ENCODE peak calls at places on chromosomes 2 and 18, in five cellular contexts. S is H1, H is HepG2, M is SK-N-SH, Q is GM12878. Z is an unnamed sample.

GRCh38 chr18:42274488-42275137 is 319.6 kb downstream of the PIK3C3 start:
- DNase-seq in S (no peak), H (peak; percentile 62), M (peak; percentile 54), Q (no peak), Z (no peak)

GRCh38 chr18:48836806-48837615 is 113.8 kb downstream of the SMAD7 start:
- DNase-seq in S (no peak), H (no peak), M (no peak), Q (no peak), Z (no peak)

GRCh38 chr2:104938226-104938941 is 84.5 kb downstream of the POU3F3 start:
- DNase-seq in S (no peak), H (no peak), M (no peak), Q (peak; percentile 13), Z (no peak)

GRCh38 chr2:30514134-30514860 is 67.3 kb downstream of the LCLAT1 start:
- DNase-seq in S (no peak), H (peak; percentile 15), M (peak; percentile 62), Q (no peak), Z (peak; percentile 17)

GRCh38 chr2:217785544-217786045 is 217.2 kb downstream of the TNS1 start:
- DNase-seq in S (peak; percentile 96), H (peak; percentile 55), M (peak; percentile 90), Q (no peak), Z (peak; percentile 68)

GRCh38 chr2:26757873-26758789 is 6.0 kb upstream of the SLC35F6 start:
- DNase-seq in S (no peak), H (peak; percentile 92), M (peak; percentile 5), Q (peak; percentile 73), Z (no peak)

GRCh38 chr2:216866515-216867095 is 6.7 kb upstream of the TNP1 start:
- DNase-seq in S (no peak), H (no peak), M (no peak), Q (no peak), Z (no peak)

GRCh38 chr18:6929370-6930102 is 188.1 kb downstream of the LAMA1 start:
- DNase-seq in S (peak; percentile 76), H (no peak), M (no peak), Q (no peak), Z (peak; percentile 92)

GRCh38 chr2:197499594-197500502 is at the start of the genes HSPD1 and HSPE1:
- DNase-seq in S (peak; percentile 95), H (peak; percentile 100), M (peak; percentile 98), Q (peak; percentile 97), Z (peak; percentile 97)

GRCh38 chr18:32879497-32879896 is 106.7 kb upstream of the KLHL14 start:
- DNase-seq in S (no peak), H (peak; percentile 2), M (no peak), Q (no peak), Z (no peak)

GRCh38 chr2:203565076-203565475 is 30.0 kb upstream of the RAPH1 start:
- DNase-seq in S (no peak), H (no peak), M (peak; percentile 28), Q (no peak), Z (no peak)

GRCh38 chr2:23404426-23404825 is 19.4 kb downstream of the KLHL29 start:
- DNase-seq in S (no peak), H (peak; percentile 24), M (peak; percentile 84), Q (peak; percentile 26), Z (no peak)

GRCh38 chr18:78913830-78914585 is 65.6 kb upstream of the SALL3 start:
- DNase-seq in S (peak; percentile 24), H (no peak), M (no peak), Q (no peak), Z (no peak)

GRCh38 chr2:216671791-216672343 is 23.5 kb downstream of the IGFBP5 start:
- DNase-seq in S (no peak), H (no peak), M (no peak), Q (no peak), Z (no peak)

GRCh38 chr2:170189757-170190156 is 11.8 kb downstream of the MYO3B start:
- DNase-seq in S (no peak), H (no peak), M (no peak), Q (no peak), Z (no peak)

GRCh38 chr2:7436096-7436906 is 519.1 kb downstream of the RNF144A start:
- DNase-seq in S (no peak), H (no peak), M (no peak), Q (no peak), Z (no peak)

GRCh38 chr2:100675855-100676254 is 113.1 kb downstream of the PDCL3 start:
- DNase-seq in S (no peak), H (no peak), M (no peak), Q (no peak), Z (no peak)

GRCh38 chr2:221570321-221571107 is 1.6 kb downstream of the EPHA4 start:
- DNase-seq in S (peak; percentile 58), H (no peak), M (peak; percentile 3), Q (no peak), Z (no peak)

GRCh38 chr18:32576296-32576916 is 105.7 kb upstream of the GAREM1 start:
- DNase-seq in S (no peak), H (peak; percentile 29), M (peak; percentile 43), Q (no peak), Z (peak; percentile 6)

GRCh38 chr2:28622101-28622499 is 126.2 kb downstream of the PLB1 start:
- DNase-seq in S (no peak), H (no peak), M (no peak), Q (no peak), Z (no peak)

GRCh38 chr2:109690822-109691541 is 76.8 kb downstream of the SOWAHC start:
- DNase-seq in S (no peak), H (peak; percentile 96), M (no peak), Q (no peak), Z (no peak)

GRCh38 chr2:140257692-140258300 is 1477.6 kb upstream of the NXPH2 start:
- DNase-seq in S (no peak), H (no peak), M (no peak), Q (no peak), Z (no peak)

GRCh38 chr2:203786912-203787311 is 80.5 kb downstream of the CD28 start:
- DNase-seq in S (no peak), H (peak; percentile 41), M (peak; percentile 34), Q (no peak), Z (no peak)

GRCh38 chr18:44588466-44588865 is 92.2 kb upstream of the SETBP1 start:
- DNase-seq in S (no peak), H (no peak), M (no peak), Q (no peak), Z (no peak)

GRCh38 chr18:25962176-25962575 is 128.2 kb downstream of the SS18 start:
- DNase-seq in S (no peak), H (no peak), M (no peak), Q (no peak), Z (no peak)

GRCh38 chr2:142980246-142981068 is 103.0 kb downstream of the KYNU start:
- DNase-seq in S (no peak), H (peak; percentile 49), M (no peak), Q (no peak), Z (no peak)

GRCh38 chr2:232457121-232458011 is 1.4 kb downstream of the ALPI start:
- DNase-seq in S (no peak), H (no peak), M (no peak), Q (no peak), Z (no peak)

GRCh38 chr18:13280066-13280795 is 61.7 kb downstream of the LDLRAD4 start:
- DNase-seq in S (no peak), H (no peak), M (no peak), Q (no peak), Z (no peak)

GRCh38 chr18:54043484-54044256 is 180.8 kb downstream of the MBD2 start:
- DNase-seq in S (no peak), H (no peak), M (no peak), Q (no peak), Z (no peak)

GRCh38 chr18:48962857-48963554 is 12.2 kb upstream of the SMAD7 start:
- DNase-seq in S (no peak), H (no peak), M (no peak), Q (no peak), Z (no peak)

GRCh38 chr18:57918601-57919000 is 115.5 kb upstream of the ATP8B1 start:
- DNase-seq in S (no peak), H (no peak), M (no peak), Q (no peak), Z (no peak)
- TF ChIP-seq CHD2 in S (no peak), H (no peak), M (no peak), Q (no peak), Z (no peak)

GRCh38 chr2:151388011-151388410 is 21.7 kb upstream of the RIF1 start:
- DNase-seq in S (no peak), H (no peak), M (no peak), Q (no peak), Z (no peak)

GRCh38 chr2:151395509-151396374 is 14.0 kb upstream of the RIF1 start:
- DNase-seq in S (no peak), H (no peak), M (no peak), Q (no peak), Z (peak; percentile 32)

GRCh38 chr2:151394509-151394908 is 15.2 kb upstream of the RIF1 start:
- DNase-seq in S (no peak), H (no peak), M (no peak), Q (no peak), Z (no peak)

GRCh38 chr2:151391436-151391835 is 18.3 kb upstream of the RIF1 start:
- DNase-seq in S (no peak), H (no peak), M (no peak), Q (no peak), Z (no peak)
- TF ChIP-seq YY1 in S (no peak), H (no peak), M (no peak), Q (no peak), Z (no peak)

GRCh38 chr2:63078852-63079606 is 28.4 kb downstream of the OTX1 start:
- DNase-seq in S (peak; percentile 78), H (peak; percentile 61), M (peak; percentile 10), Q (no peak), Z (peak; percentile 24)
- TF ChIP-seq CTCF in S (peak; percentile 77), H (peak; percentile 83), M (peak; percentile 28), Q (peak; percentile 71), Z (peak; percentile 68)

GRCh38 chr2:54404270-54404669 is 51.9 kb upstream of the SPTBN1 start:
- DNase-seq in S (no peak), H (no peak), M (no peak), Q (no peak), Z (no peak)
- TF ChIP-seq CHD2 in S (no peak), H (no peak), M (no peak), Q (no peak), Z (no peak)

GRCh38 chr2:43068730-43069517 is 157.5 kb downstream of the ZFP36L2 start:
- DNase-seq in S (no peak), H (no peak), M (peak; percentile 41), Q (no peak), Z (no peak)

GRCh38 chr2:43073373-43073772 is 153.0 kb downstream of the ZFP36L2 start:
- DNase-seq in S (no peak), H (no peak), M (no peak), Q (no peak), Z (peak; percentile 71)

GRCh38 chr2:43070039-43070438 is 156.4 kb downstream of the ZFP36L2 start:
- DNase-seq in S (no peak), H (no peak), M (peak; percentile 66), Q (no peak), Z (no peak)

GRCh38 chr2:43071629-43072550 is 154.5 kb downstream of the ZFP36L2 start:
- DNase-seq in S (no peak), H (no peak), M (no peak), Q (no peak), Z (no peak)

GRCh38 chr2:43070676-43071491 is 155.5 kb downstream of the ZFP36L2 start:
- DNase-seq in S (no peak), H (peak; percentile 56), M (peak; percentile 53), Q (no peak), Z (no peak)
- TF ChIP-seq YY1 in S (no peak), H (no peak), M (no peak), Q (no peak), Z (no peak)

Z was measured in K562.